ENCODE peak calls at places on chromosome 7, in five cellular contexts. U is NCI-H1417; P is ACHN; K is activated CD4-positive, CD25-positive, alpha-beta regulatory T cell treated with anti-CD3 and anti-CD28 coated beads, Interleukin-2, amount 50 U/mL, for 72 hours; I is activated T-helper 1 cell treated with Interleukin-2 at 50 U/mL for 16 hours. A is an unnamed sample.

GRCh38 chr7:129376076-129376777 is 58.0 kb upstream of the STRIP2 start:
- DNase-seq in U (peak), K (peak), I (no peak), P (peak), A (peak)

GRCh38 chr7:91514591-91514990 is 250.4 kb downstream of the FZD1 start:
- DNase-seq in K (no peak), P (no peak), I (no peak), U (no peak), A (no peak)

GRCh38 chr7:15489383-15489782 is 72.4 kb downstream of the AGMO start:
- DNase-seq in K (no peak), I (no peak), U (peak), P (no peak), A (no peak)

GRCh38 chr7:42702647-42703046 is 209.2 kb downstream of the C7orf25 start:
- DNase-seq in P (no peak), I (no peak), K (no peak), U (no peak), A (no peak)

GRCh38 chr7:23011222-23011924 is 2.6 kb downstream of the HYCC1 start:
- DNase-seq in I (no peak), P (no peak), U (no peak), K (no peak), A (no peak)

GRCh38 chr7:27031289-27032172 is 64.3 kb downstream of the HOXA1 start:
- DNase-seq in U (peak), I (no peak), K (no peak), P (peak), A (no peak)

GRCh38 chr7:28179081-28180030 is 1.2 kb downstream of the JAZF1 start:
- DNase-seq in U (peak), K (peak), I (peak), P (peak), A (peak)

GRCh38 chr7:99112097-99112496 is 31.8 kb downstream of the SMURF1 start:
- DNase-seq in P (peak), I (no peak), U (no peak), K (no peak), A (no peak)

GRCh38 chr7:2953099-2953498 is 90.6 kb downstream of the CARD11 start:
- DNase-seq in U (no peak), P (no peak), K (no peak), I (no peak), A (no peak)

GRCh38 chr7:115289966-115290365 is 368.1 kb downstream of the MDFIC start:
- DNase-seq in U (no peak), I (no peak), K (no peak), P (no peak), A (no peak)

GRCh38 chr7:494906-495305 is 24.7 kb downstream of the PDGFA start:
- DNase-seq in U (no peak), P (no peak), I (no peak), K (no peak), A (no peak)

GRCh38 chr7:151130741-151131157 is 36.7 kb downstream of the GBX1 start:
- DNase-seq in U (no peak), K (no peak), P (no peak), I (no peak), A (no peak)

GRCh38 chr7:70674268-70675025 is 457.5 kb upstream of the GALNT17 start:
- DNase-seq in K (no peak), U (peak), I (no peak), P (no peak), A (no peak)

GRCh38 chr7:37357277-37357996 is 91.2 kb downstream of the ELMO1 start:
- DNase-seq in P (no peak), I (no peak), U (no peak), K (no peak), A (no peak)

GRCh38 chr7:122588621-122589020 is 110.3 kb downstream of the RNF133 start:
- DNase-seq in P (peak), I (no peak), K (no peak), U (no peak), A (no peak)

GRCh38 chr7:77679608-77680007 is 16.7 kb upstream of the RSBN1L start:
- DNase-seq in K (no peak), I (no peak), U (peak), P (no peak), A (peak)

GRCh38 chr7:106206826-106207541 is 77.8 kb downstream of the NAMPT start:
- DNase-seq in U (peak), K (no peak), I (no peak), P (no peak), A (no peak)

GRCh38 chr7:129851810-129852209 is 101.0 kb downstream of the UBE2H start:
- DNase-seq in I (no peak), P (no peak), K (no peak), U (peak), A (no peak)

GRCh38 chr7:47154781-47155180 is 427.1 kb downstream of the TNS3 start:
- DNase-seq in I (no peak), U (no peak), K (no peak), P (no peak), A (no peak)

GRCh38 chr7:14321947-14322346 is 332.5 kb upstream of the ETV1 start:
- DNase-seq in U (peak), K (no peak), P (no peak), I (no peak), A (no peak)